ENCODE peak calls at places on chromosomes 4 and X, in four cellular contexts. S is pancreas, T is BJ, E is IMR-90. V is an unnamed sample.

GRCh38 chr4:48041535-48042137 is 25.1 kb downstream of the NIPAL1 start:
- DNase-seq in E (no peak), T (no peak), S (no peak), V (no peak)

GRCh38 chr4:27702710-27703431 is 842.2 kb downstream of the STIM2 start:
- DNase-seq in T (no peak), S (no peak), E (peak), V (no peak)

GRCh38 chrX:102765794-102766193 is 45.3 kb downstream of the GPRASP3 start:
- DNase-seq in E (peak), T (peak), S (no peak), V (no peak)

GRCh38 chr4:158316264-158316663 is 106.0 kb downstream of the TMEM144 start:
- DNase-seq in E (peak), T (no peak), S (no peak), V (no peak)

GRCh38 chrX:4830880-4831557 is 1117.6 kb upstream of the PRKX start:
- DNase-seq in S (peak), E (no peak), T (no peak), V (no peak)

GRCh38 chrX:150841466-150842197 is 56.8 kb downstream of the CD99L2 start:
- DNase-seq in T (no peak), E (peak), S (no peak), V (no peak)

GRCh38 chr4:12409507-12410190 is 981.0 kb upstream of the HS3ST1 start:
- DNase-seq in E (no peak), S (no peak), T (no peak), V (no peak)

GRCh38 chrX:149198980-149199732 is 305.9 kb downstream of the IDS start:
- DNase-seq in T (no peak), S (no peak), E (no peak), V (no peak)

GRCh38 chr4:52107745-52108144 is 56.6 kb downstream of the SPATA18 start:
- DNase-seq in T (no peak), E (no peak), S (no peak), V (no peak)

GRCh38 chrX:132488819-132489255 is at the start of gene MBNL3:
- DNase-seq in S (peak), E (peak), T (no peak), V (no peak)

GRCh38 chr4:54498661-54499111 is 159.1 kb upstream of the KIT start:
- DNase-seq in T (no peak), S (no peak), E (peak), V (peak)

GRCh38 chr4:6885953-6886557 is 23.6 kb upstream of the TBC1D14 start:
- DNase-seq in S (peak), E (peak), T (no peak), V (no peak)

GRCh38 chr4:53654300-53654758 is 63.0 kb upstream of the LNX1 start:
- DNase-seq in S (peak), E (peak), T (no peak), V (no peak)

GRCh38 chrX:110992611-110993010 is 103.4 kb upstream of the PAK3 start:
- DNase-seq in S (peak), T (no peak), E (peak), V (no peak)

GRCh38 chr4:40881096-40881495 is 131.3 kb downstream of the NSUN7 start:
- DNase-seq in E (no peak), T (no peak), S (no peak), V (no peak)

GRCh38 chrX:124307253-124307907 is 25.1 kb upstream of the TEX13D start:
- DNase-seq in S (no peak), E (no peak), T (no peak), V (no peak)

GRCh38 chr4:100166297-100167034 is 23.8 kb downstream of the DDIT4L start:
- DNase-seq in E (no peak), S (no peak), T (no peak), V (no peak)

GRCh38 chr4:155692990-155693659 is 26.5 kb downstream of the GUCY1A1 start:
- DNase-seq in E (no peak), T (no peak), S (no peak), V (no peak)

GRCh38 chr4:68375667-68376559 is 26.0 kb upstream of the YTHDC1 start:
- DNase-seq in E (peak), S (peak), T (peak), V (peak)

GRCh38 chr4:124423160-124423559 is 289.4 kb downstream of the ANKRD50 start:
- DNase-seq in T (no peak), E (peak), S (no peak), V (no peak)

GRCh38 chrX:1534321-1535168 is 2.4 kb downstream of the P2RY8 start:
- DNase-seq in T (no peak), S (no peak), E (no peak), V (no peak)

GRCh38 chr4:157819693-157820464 is 352.9 kb downstream of the GASK1B start:
- DNase-seq in E (no peak), T (no peak), S (no peak), V (no peak)

GRCh38 chrX:82335772-82336171 is 1133.9 kb downstream of the SH3BGRL start:
- DNase-seq in S (no peak), T (no peak), E (no peak), V (no peak)

GRCh38 chrX:69024287-69024686 is 141.0 kb downstream of the PJA1 start:
- DNase-seq in S (no peak), T (no peak), E (no peak), V (no peak)

GRCh38 chr4:60201052-60201673 is 999.0 kb upstream of the ADGRL3 start:
- DNase-seq in T (peak), S (peak), E (peak), V (no peak)

GRCh38 chr4:139017861-139018260 is 2.3 kb downstream of the NOCT start:
- DNase-seq in E (no peak), S (no peak), T (no peak), V (no peak)

GRCh38 chr4:175946472-175947116 is 119.0 kb upstream of the WDR17 start:
- DNase-seq in S (no peak), T (no peak), E (no peak), V (no peak)

GRCh38 chrX:103531002-103531401 is 11.7 kb upstream of the RAB40A start:
- DNase-seq in T (peak), E (peak), S (no peak), V (peak)

GRCh38 chr4:151667666-151668065 is 93.1 kb downstream of the GATB start:
- DNase-seq in S (no peak), T (no peak), E (no peak), V (no peak)
- H3K4me3 ChIP-seq in S (no peak), T (no peak), E (no peak), V (no peak)

GRCh38 chr4:153042757-153043156 is 106.6 kb downstream of the FHDC1 start:
- DNase-seq in E (no peak), S (no peak), T (no peak), V (no peak)

GRCh38 chr4:153038493-153039311 is 102.6 kb downstream of the FHDC1 start:
- DNase-seq in T (no peak), E (no peak), S (peak), V (no peak)

GRCh38 chr4:153036931-153037330 is 100.8 kb downstream of the FHDC1 start:
- DNase-seq in E (no peak), T (no peak), S (no peak), V (no peak)

GRCh38 chr4:153040677-153041076 is 104.6 kb downstream of the FHDC1 start:
- DNase-seq in E (no peak), S (no peak), T (no peak), V (no peak)

GRCh38 chr4:153039542-153040185 is 103.5 kb downstream of the FHDC1 start:
- DNase-seq in E (no peak), S (no peak), T (no peak), V (no peak)
- TF ChIP-seq CTCF in E (no peak), S (no peak), T (no peak), V (no peak)

DNA sequence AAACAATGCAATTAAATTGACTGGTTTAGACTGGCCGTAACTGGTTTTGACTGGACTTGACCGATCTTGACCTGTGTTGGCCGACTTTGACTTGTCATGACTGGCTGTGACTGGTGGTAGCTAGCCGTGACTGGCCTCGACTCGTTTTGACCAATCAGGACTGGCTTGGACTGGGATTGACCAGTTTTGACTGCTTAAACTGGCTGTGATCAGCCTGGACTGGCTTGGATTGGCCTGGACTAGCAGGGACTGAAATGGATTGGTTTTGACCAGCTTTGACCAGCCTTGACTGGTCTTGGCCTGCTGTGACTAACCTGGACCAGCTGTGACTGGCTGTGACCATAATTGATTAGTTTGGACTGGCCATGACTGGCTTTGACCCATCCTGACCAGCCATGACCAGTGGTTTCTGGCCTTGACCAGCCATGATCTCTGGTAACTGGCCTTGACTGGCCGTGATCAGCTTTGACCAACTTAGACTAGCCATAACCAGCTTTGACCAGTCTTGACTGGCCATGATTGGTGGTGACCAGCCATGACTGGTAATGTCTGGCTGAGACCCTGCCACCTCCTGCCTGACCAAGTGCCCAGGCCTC is 13.1 kb downstream of the SUV39H1 start:
- DNase-seq in E (no peak), T (no peak), S (no peak), V (no peak)
- H3K4me3 ChIP-seq in E (no peak), T (no peak), S (no peak), V (no peak)

GRCh38 chrX:130268500-130269170 is at the start of gene ZNF280C:
- DNase-seq in S (peak), E (peak), T (peak), V (peak)
- TF ChIP-seq CTCF in S (no peak), E (peak), T (peak), V (peak)

GRCh38 chrX:19670321-19670750 is 155.0 kb upstream of the MAP3K15 start:
- DNase-seq in E (peak), T (no peak), S (no peak), V (no peak)
- H3K4me3 ChIP-seq in E (peak), T (peak), S (no peak), V (peak)

GRCh38 chr4:31793907-31794306 is 1073.7 kb downstream of the PCDH7 start:
- DNase-seq in S (no peak), T (no peak), E (no peak), V (no peak)
- TF ChIP-seq CTCF in S (no peak), T (no peak), E (peak), V (no peak)

DNA sequence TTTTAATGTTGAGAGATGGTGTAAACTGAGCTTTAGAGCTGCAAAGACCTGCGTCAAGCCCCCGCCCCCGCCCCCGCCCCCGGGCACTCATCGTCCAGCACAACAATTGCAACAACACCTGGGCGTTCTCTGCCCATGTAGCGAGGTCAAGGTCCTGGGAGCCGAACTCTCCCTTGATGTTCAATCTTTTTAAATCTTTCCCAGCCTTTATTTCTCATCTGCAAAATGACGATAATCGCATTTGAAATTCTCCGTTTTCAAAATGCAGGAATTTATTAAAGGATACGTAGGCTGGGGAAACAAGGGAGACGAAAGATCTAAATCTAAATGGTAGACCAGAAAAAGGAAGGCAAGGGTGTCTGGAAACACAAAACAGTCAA is 648 bp upstream of the MSMO1 start:
- DNase-seq in T (no peak), S (peak), E (peak), V (no peak)
- H3K4me3 ChIP-seq in T (peak), S (peak), E (peak), V (peak)

DNA sequence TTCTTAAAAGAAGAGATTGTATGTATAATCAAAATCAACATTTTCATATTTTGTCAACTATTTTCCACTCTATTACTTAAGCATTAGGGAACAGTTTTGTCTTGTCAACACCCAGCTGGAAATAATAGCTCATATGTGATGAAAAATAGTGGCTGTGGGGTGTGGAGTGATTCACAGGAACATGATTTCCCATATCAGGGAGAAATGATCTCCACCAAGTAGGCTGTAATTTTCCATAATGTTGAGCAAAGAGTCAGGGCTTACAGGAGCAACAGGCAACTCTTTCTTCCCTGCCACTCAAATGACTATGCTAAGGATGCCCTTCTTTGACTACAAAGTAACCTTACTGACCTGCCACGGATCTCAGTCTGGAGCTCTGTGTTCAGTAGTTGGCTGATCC is 89.9 kb upstream of the GATB start:
- DNase-seq in S (no peak), E (no peak), T (peak), V (no peak)
- TF ChIP-seq CTCF in S (no peak), E (no peak), T (no peak), V (no peak)

GRCh38 chrX:40524423-40524822 is 56.3 kb upstream of the ATP6AP2 start:
- DNase-seq in E (no peak), S (no peak), T (no peak), V (no peak)

GRCh38 chrX:40523852-40524251 is 56.9 kb upstream of the ATP6AP2 start:
- DNase-seq in T (no peak), E (no peak), S (no peak), V (no peak)

GRCh38 chrX:40526412-40526811 is 54.4 kb upstream of the ATP6AP2 start:
- DNase-seq in E (no peak), T (no peak), S (no peak), V (no peak)

GRCh38 chrX:40530471-40530870 is 50.3 kb upstream of the ATP6AP2 start:
- DNase-seq in E (no peak), S (no peak), T (no peak), V (no peak)

DNA sequence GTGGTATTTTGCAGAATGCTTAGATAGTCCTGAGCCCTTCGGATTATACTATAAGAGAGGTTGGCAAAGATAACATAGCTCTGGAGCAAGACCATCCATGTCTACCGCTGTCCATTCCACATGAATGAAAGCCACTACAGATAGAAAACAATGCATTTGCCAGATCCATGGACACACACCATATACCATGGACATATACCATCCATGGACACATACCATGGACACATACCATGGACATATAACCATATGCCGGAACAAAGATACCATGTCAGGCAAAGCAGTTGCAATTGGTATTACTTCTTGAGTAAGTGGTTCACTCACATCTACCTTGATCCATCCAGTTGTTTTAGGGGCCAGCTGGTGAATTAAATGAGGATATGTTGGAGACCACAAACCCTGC is 53.2 kb upstream of the ATP6AP2 start:
- DNase-seq in E (no peak), T (no peak), S (no peak), V (no peak)
- H3K4me3 ChIP-seq in E (no peak), T (no peak), S (no peak), V (no peak)

V was measured in AG04449.